ENCODE peak calls at places on chromosomes 12 and 14, in six cellular contexts. O, L, C, N, I and Z are unnamed samples.

GRCh38 chr12:110370732-110371141 is 32.8 kb downstream of the ANAPC7 start:
- ATAC-seq in O (no peak), L (peak), C (peak), N (peak), I (peak), Z (no peak)

GRCh38 chr14:35883677-35884293 is 57.6 kb downstream of the BRMS1L start:
- ATAC-seq in O (no peak), L (peak), C (peak), N (peak), I (peak), Z (no peak)

GRCh38 chr12:62260733-62261683 is 804 bp downstream of the USP15 start:
- ATAC-seq in O (peak), L (peak), C (peak), N (peak), I (peak), Z (no peak)

GRCh38 chr12:23222801-23223200 is 597.8 kb downstream of the ETNK1 start:
- ATAC-seq in O (no peak), L (no peak), C (no peak), N (no peak), I (no peak), Z (no peak)

GRCh38 chr12:10623131-10623530 is 9.7 kb upstream of the MAGOHB start:
- ATAC-seq in O (no peak), L (no peak), C (no peak), N (no peak), I (no peak), Z (no peak)

GRCh38 chr12:64745259-64745807 is 13.9 kb downstream of the GNS start:
- ATAC-seq in O (no peak), L (no peak), C (no peak), N (no peak), I (no peak), Z (no peak)

GRCh38 chr14:67031920-67032774 is 157.1 kb upstream of the GARIN2 start:
- ATAC-seq in O (no peak), L (no peak), C (no peak), N (no peak), I (no peak), Z (no peak)

GRCh38 chr14:96058606-96059200 is 19.5 kb downstream of the C14orf132 start:
- ATAC-seq in O (no peak), L (no peak), C (no peak), N (no peak), I (no peak), Z (no peak)

DNA sequence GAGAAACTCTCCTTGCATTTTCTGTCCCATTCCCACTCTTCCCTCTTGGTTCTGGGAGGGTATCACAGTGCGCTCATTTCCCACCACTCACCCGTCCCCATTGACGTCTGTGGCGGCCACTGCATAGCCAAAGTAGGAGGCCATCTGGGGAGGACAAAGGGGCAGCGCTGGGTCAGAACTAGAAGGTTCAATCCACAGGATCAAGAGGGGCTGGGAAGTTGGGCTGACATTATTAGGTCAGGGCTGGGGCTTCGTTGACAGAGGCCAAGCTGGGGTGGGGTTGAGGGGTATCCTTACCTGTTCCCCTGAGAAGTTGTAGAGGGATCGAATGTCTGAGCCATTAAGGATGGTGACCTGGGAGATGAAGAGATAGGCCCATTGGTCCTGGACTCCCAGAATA is 13.5 kb downstream of the ITGA5 start:
- ATAC-seq in O (no peak), L (no peak), C (no peak), N (no peak), I (no peak), Z (no peak)
- TF ChIP-seq POLR2AphosphoS5 in O (no peak), L (no peak), C (no peak), N (no peak), I (no peak), Z (no peak)

DNA sequence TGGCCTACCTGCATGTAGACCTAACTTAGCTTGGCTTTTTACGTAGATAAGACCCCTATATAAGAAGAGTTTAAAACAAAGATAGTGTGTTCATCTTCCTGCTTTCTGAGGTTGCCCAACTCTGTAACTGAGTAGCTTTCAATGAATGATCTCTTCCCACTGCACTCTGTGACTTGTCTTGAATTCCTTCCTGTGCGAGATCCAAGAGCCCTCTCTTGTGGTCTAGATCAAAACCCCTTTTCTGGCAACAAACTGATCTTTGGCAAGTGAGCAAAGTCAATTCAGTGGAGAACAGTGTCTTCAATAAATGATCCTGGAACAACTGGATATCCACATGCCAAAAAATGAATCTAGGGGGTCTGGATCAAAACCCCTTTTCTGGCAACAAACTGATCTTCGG is 8.4 kb downstream of the CFAP54 start:
- ATAC-seq in O (no peak), L (no peak), C (no peak), N (no peak), I (no peak), Z (no peak)
- TF ChIP-seq CTCF in O (no peak), L (no peak), C (no peak), N (no peak), I (no peak), Z (no peak)

GRCh38 chr12:21501258-21502163 is at the start of the genes GOLT1B and RECQL:
- ATAC-seq in O (peak), L (peak), C (peak), N (peak), I (peak), Z (peak)
- TF ChIP-seq POLR2A in O (peak), L (no peak), C (peak), N (peak), I (peak), Z (peak)

GRCh38 chr14:37246427-37246829 is 48.7 kb downstream of the MIPOL1 start:
- ATAC-seq in O (peak), L (no peak), C (peak), N (peak), I (no peak), Z (no peak)
- TF ChIP-seq POLR2AphosphoS5 in O (no peak), L (no peak), C (no peak), N (no peak), I (no peak), Z (no peak)